ENCODE peak calls at places on chromosomes 3 and 15, in eight cellular contexts. One of them, this sample, is unnamed.

GRCh38 chr3:10581716-10582115 is 76.3 kb upstream of the ATP2B2 start:
- DNase-seq in H54: no peak
- DNase-seq in activated T-helper 1 cell treated with Interleukin-2 at 50 U/mL for 16 hours: no peak
- DNase-seq in NCI-H774: no peak
- DNase-seq in endodermal cell: no peak
- DNase-seq in HCEC 1CT: no peak
- DNase-seq in T-helper 1 cell: no peak
- DNase-seq in sigmoid colon: no peak
- DNase-seq in this sample: no peak

GRCh38 chr15:79640206-79640605 is 208.1 kb downstream of the MINAR1 start:
- DNase-seq in sigmoid colon: no peak
- DNase-seq in H54: peak; percentile 48
- DNase-seq in T-helper 1 cell: no peak
- DNase-seq in activated T-helper 1 cell treated with Interleukin-2 at 50 U/mL for 16 hours: no peak
- DNase-seq in HCEC 1CT: peak; percentile 91
- DNase-seq in NCI-H774: peak; percentile 29
- DNase-seq in endodermal cell: no peak
- DNase-seq in this sample: no peak

GRCh38 chr15:63276342-63277043 is 912 bp upstream of the APH1B start:
- DNase-seq in NCI-H774: no peak
- DNase-seq in T-helper 1 cell: no peak
- DNase-seq in activated T-helper 1 cell treated with Interleukin-2 at 50 U/mL for 16 hours: no peak
- DNase-seq in H54: no peak
- DNase-seq in endodermal cell: no peak
- DNase-seq in sigmoid colon: no peak
- DNase-seq in HCEC 1CT: no peak
- DNase-seq in this sample: no peak

GRCh38 chr3:71584216-71585061 is 911 bp upstream of the FOXP1 start:
- DNase-seq in HCEC 1CT: no peak
- DNase-seq in activated T-helper 1 cell treated with Interleukin-2 at 50 U/mL for 16 hours: no peak
- DNase-seq in endodermal cell: peak; percentile 76
- DNase-seq in H54: peak; percentile 22
- DNase-seq in sigmoid colon: peak; percentile 80
- DNase-seq in NCI-H774: no peak
- DNase-seq in T-helper 1 cell: no peak
- DNase-seq in this sample: no peak

GRCh38 chr3:197555281-197556261 is at the start of gene BDH1:
- DNase-seq in H54: no peak
- DNase-seq in HCEC 1CT: peak; percentile 5
- DNase-seq in NCI-H774: peak; percentile 77
- DNase-seq in sigmoid colon: no peak
- DNase-seq in activated T-helper 1 cell treated with Interleukin-2 at 50 U/mL for 16 hours: peak; percentile 45
- DNase-seq in endodermal cell: peak; percentile 87
- DNase-seq in T-helper 1 cell: peak; percentile 26
- DNase-seq in this sample: peak; percentile 80

GRCh38 chr3:29758108-29759020 is 477.5 kb downstream of the RBMS3 start:
- DNase-seq in sigmoid colon: no peak
- DNase-seq in endodermal cell: no peak
- DNase-seq in HCEC 1CT: peak; percentile 87
- DNase-seq in H54: no peak
- DNase-seq in activated T-helper 1 cell treated with Interleukin-2 at 50 U/mL for 16 hours: no peak
- DNase-seq in T-helper 1 cell: no peak
- DNase-seq in NCI-H774: no peak
- DNase-seq in this sample: no peak

GRCh38 chr3:37592328-37592727 is 269.4 kb upstream of the CTDSPL start:
- DNase-seq in activated T-helper 1 cell treated with Interleukin-2 at 50 U/mL for 16 hours: no peak
- DNase-seq in NCI-H774: no peak
- DNase-seq in sigmoid colon: no peak
- DNase-seq in T-helper 1 cell: no peak
- DNase-seq in H54: no peak
- DNase-seq in HCEC 1CT: no peak
- DNase-seq in endodermal cell: no peak
- DNase-seq in this sample: no peak

GRCh38 chr3:22129101-22129500 is 378.1 kb upstream of the ZNF385D start:
- DNase-seq in NCI-H774: no peak
- DNase-seq in HCEC 1CT: no peak
- DNase-seq in activated T-helper 1 cell treated with Interleukin-2 at 50 U/mL for 16 hours: no peak
- DNase-seq in T-helper 1 cell: no peak
- DNase-seq in H54: no peak
- DNase-seq in sigmoid colon: no peak
- DNase-seq in endodermal cell: no peak
- DNase-seq in this sample: no peak

GRCh38 chr3:135966875-135967274 is 1.3 kb downstream of the PPP2R3A start:
- DNase-seq in HCEC 1CT: no peak
- DNase-seq in endodermal cell: no peak
- DNase-seq in H54: no peak
- DNase-seq in NCI-H774: no peak
- DNase-seq in T-helper 1 cell: no peak
- DNase-seq in activated T-helper 1 cell treated with Interleukin-2 at 50 U/mL for 16 hours: no peak
- DNase-seq in sigmoid colon: no peak
- DNase-seq in this sample: no peak

GRCh38 chr3:10743366-10744097 is 72.5 kb upstream of the SLC6A11 start:
- DNase-seq in NCI-H774: no peak
- DNase-seq in H54: no peak
- DNase-seq in endodermal cell: no peak
- DNase-seq in activated T-helper 1 cell treated with Interleukin-2 at 50 U/mL for 16 hours: no peak
- DNase-seq in HCEC 1CT: no peak
- DNase-seq in sigmoid colon: no peak
- DNase-seq in T-helper 1 cell: no peak
- DNase-seq in this sample: no peak

GRCh38 chr15:84658080-84658787 is at the start of gene NMB:
- DNase-seq in HCEC 1CT: peak; percentile 72
- DNase-seq in endodermal cell: peak; percentile 96
- DNase-seq in H54: no peak
- DNase-seq in NCI-H774: peak; percentile 63
- DNase-seq in T-helper 1 cell: peak; percentile 82
- DNase-seq in sigmoid colon: peak; percentile 89
- DNase-seq in activated T-helper 1 cell treated with Interleukin-2 at 50 U/mL for 16 hours: peak; percentile 82
- DNase-seq in this sample: peak; percentile 95

GRCh38 chr3:13040381-13041074 is 32.7 kb downstream of the IQSEC1 start:
- DNase-seq in T-helper 1 cell: no peak
- DNase-seq in H54: no peak
- DNase-seq in activated T-helper 1 cell treated with Interleukin-2 at 50 U/mL for 16 hours: no peak
- DNase-seq in sigmoid colon: no peak
- DNase-seq in HCEC 1CT: no peak
- DNase-seq in endodermal cell: no peak
- DNase-seq in NCI-H774: no peak
- DNase-seq in this sample: peak; percentile 65

GRCh38 chr15:39124925-39125625 is 455.8 kb upstream of the THBS1 start:
- DNase-seq in T-helper 1 cell: no peak
- DNase-seq in H54: no peak
- DNase-seq in HCEC 1CT: peak; percentile 51
- DNase-seq in endodermal cell: no peak
- DNase-seq in NCI-H774: no peak
- DNase-seq in sigmoid colon: no peak
- DNase-seq in activated T-helper 1 cell treated with Interleukin-2 at 50 U/mL for 16 hours: no peak
- DNase-seq in this sample: no peak

GRCh38 chr3:4241595-4242170 is 61.5 kb upstream of the SETMAR start:
- DNase-seq in T-helper 1 cell: no peak
- DNase-seq in sigmoid colon: no peak
- DNase-seq in H54: no peak
- DNase-seq in endodermal cell: no peak
- DNase-seq in activated T-helper 1 cell treated with Interleukin-2 at 50 U/mL for 16 hours: no peak
- DNase-seq in HCEC 1CT: no peak
- DNase-seq in NCI-H774: no peak
- DNase-seq in this sample: no peak

GRCh38 chr15:42048821-42049200 is 28.0 kb upstream of the PLA2G4E start:
- DNase-seq in NCI-H774: no peak
- DNase-seq in H54: no peak
- DNase-seq in sigmoid colon: no peak
- DNase-seq in endodermal cell: peak; percentile 79
- DNase-seq in T-helper 1 cell: no peak
- DNase-seq in activated T-helper 1 cell treated with Interleukin-2 at 50 U/mL for 16 hours: no peak
- DNase-seq in HCEC 1CT: no peak
- DNase-seq in this sample: no peak

GRCh38 chr3:15989419-15989818 is 185.1 kb upstream of the GALNT15 start:
- DNase-seq in endodermal cell: no peak
- DNase-seq in activated T-helper 1 cell treated with Interleukin-2 at 50 U/mL for 16 hours: no peak
- DNase-seq in H54: no peak
- DNase-seq in NCI-H774: no peak
- DNase-seq in T-helper 1 cell: no peak
- DNase-seq in sigmoid colon: no peak
- DNase-seq in HCEC 1CT: no peak
- DNase-seq in this sample: no peak

GRCh38 chr15:25741253-25741575 is 121.9 kb downstream of the ATP10A start:
- DNase-seq in sigmoid colon: no peak
- DNase-seq in T-helper 1 cell: no peak
- DNase-seq in activated T-helper 1 cell treated with Interleukin-2 at 50 U/mL for 16 hours: no peak
- DNase-seq in HCEC 1CT: no peak
- DNase-seq in H54: no peak
- DNase-seq in endodermal cell: no peak
- DNase-seq in NCI-H774: no peak
- DNase-seq in this sample: peak; percentile 79

GRCh38 chr3:188021041-188021440 is 132.9 kb upstream of the LPP start:
- DNase-seq in endodermal cell: no peak
- DNase-seq in activated T-helper 1 cell treated with Interleukin-2 at 50 U/mL for 16 hours: no peak
- DNase-seq in H54: no peak
- DNase-seq in T-helper 1 cell: no peak
- DNase-seq in NCI-H774: no peak
- DNase-seq in sigmoid colon: no peak
- DNase-seq in HCEC 1CT: peak; percentile 9
- DNase-seq in this sample: no peak

GRCh38 chr15:20358781-20359414 is 182.7 kb downstream of the GOLGA6L6 start:
- DNase-seq in NCI-H774: no peak
- DNase-seq in endodermal cell: no peak
- DNase-seq in H54: no peak
- DNase-seq in T-helper 1 cell: no peak
- DNase-seq in sigmoid colon: no peak
- DNase-seq in HCEC 1CT: no peak
- DNase-seq in activated T-helper 1 cell treated with Interleukin-2 at 50 U/mL for 16 hours: no peak
- DNase-seq in this sample: no peak

GRCh38 chr15:66252411-66253295 is 897 bp downstream of the MEGF11 start:
- DNase-seq in sigmoid colon: peak; percentile 70
- DNase-seq in NCI-H774: peak; percentile 15
- DNase-seq in endodermal cell: peak; percentile 86
- DNase-seq in HCEC 1CT: peak; percentile 36
- DNase-seq in H54: peak; percentile 61
- DNase-seq in T-helper 1 cell: no peak
- DNase-seq in activated T-helper 1 cell treated with Interleukin-2 at 50 U/mL for 16 hours: peak; percentile 28
- DNase-seq in this sample: peak; percentile 76

GRCh38 chr3:127546970-127547733 is 43.4 kb downstream of the TPRA1 start:
- DNase-seq in NCI-H774: no peak
- DNase-seq in endodermal cell: peak; percentile 80
- DNase-seq in sigmoid colon: no peak
- DNase-seq in HCEC 1CT: no peak
- DNase-seq in T-helper 1 cell: no peak
- DNase-seq in activated T-helper 1 cell treated with Interleukin-2 at 50 U/mL for 16 hours: no peak
- DNase-seq in H54: no peak
- DNase-seq in this sample: no peak

GRCh38 chr3:115325539-115325938 is 178.5 kb upstream of the ZBTB20 start:
- DNase-seq in NCI-H774: no peak
- DNase-seq in T-helper 1 cell: no peak
- DNase-seq in HCEC 1CT: peak; percentile 30
- DNase-seq in endodermal cell: peak; percentile 90
- DNase-seq in sigmoid colon: no peak
- DNase-seq in activated T-helper 1 cell treated with Interleukin-2 at 50 U/mL for 16 hours: no peak
- DNase-seq in H54: peak; percentile 7
- DNase-seq in this sample: peak; percentile 44

GRCh38 chr15:23081271-23081670 is 41.9 kb upstream of the TUBGCP5 start:
- DNase-seq in T-helper 1 cell: no peak
- DNase-seq in HCEC 1CT: no peak
- DNase-seq in activated T-helper 1 cell treated with Interleukin-2 at 50 U/mL for 16 hours: no peak
- DNase-seq in NCI-H774: no peak
- DNase-seq in endodermal cell: no peak
- DNase-seq in H54: no peak
- DNase-seq in sigmoid colon: no peak
- DNase-seq in this sample: no peak

GRCh38 chr3:180358179-180358578 is 243.8 kb upstream of the TTC14 start:
- DNase-seq in T-helper 1 cell: no peak
- DNase-seq in endodermal cell: no peak
- DNase-seq in sigmoid colon: no peak
- DNase-seq in NCI-H774: no peak
- DNase-seq in H54: no peak
- DNase-seq in HCEC 1CT: peak; percentile 90
- DNase-seq in activated T-helper 1 cell treated with Interleukin-2 at 50 U/mL for 16 hours: no peak
- DNase-seq in this sample: no peak

GRCh38 chr3:51682079-51682478 is 11.0 kb downstream of the TEX264 start:
- DNase-seq in HCEC 1CT: peak; percentile 80
- DNase-seq in NCI-H774: peak; percentile 7
- DNase-seq in activated T-helper 1 cell treated with Interleukin-2 at 50 U/mL for 16 hours: peak; percentile 49
- DNase-seq in H54: peak; percentile 93
- DNase-seq in T-helper 1 cell: peak; percentile 32
- DNase-seq in endodermal cell: peak; percentile 93
- DNase-seq in sigmoid colon: peak; percentile 83
- DNase-seq in this sample: peak; percentile 86

GRCh38 chr3:64539451-64540196 is 148.2 kb downstream of the ADAMTS9 start:
- DNase-seq in H54: no peak
- DNase-seq in T-helper 1 cell: no peak
- DNase-seq in activated T-helper 1 cell treated with Interleukin-2 at 50 U/mL for 16 hours: no peak
- DNase-seq in NCI-H774: no peak
- DNase-seq in endodermal cell: no peak
- DNase-seq in HCEC 1CT: peak; percentile 77
- DNase-seq in sigmoid colon: peak; percentile 89
- DNase-seq in this sample: no peak

GRCh38 chr15:54307252-54307902 is 329.1 kb downstream of the UNC13C start:
- DNase-seq in HCEC 1CT: no peak
- DNase-seq in H54: no peak
- DNase-seq in sigmoid colon: no peak
- DNase-seq in endodermal cell: no peak
- DNase-seq in NCI-H774: no peak
- DNase-seq in activated T-helper 1 cell treated with Interleukin-2 at 50 U/mL for 16 hours: no peak
- DNase-seq in T-helper 1 cell: no peak
- DNase-seq in this sample: no peak

GRCh38 chr15:62816342-62817059 is 226.0 kb upstream of the TPM1 start:
- DNase-seq in NCI-H774: no peak
- DNase-seq in endodermal cell: no peak
- DNase-seq in activated T-helper 1 cell treated with Interleukin-2 at 50 U/mL for 16 hours: no peak
- DNase-seq in H54: no peak
- DNase-seq in HCEC 1CT: no peak
- DNase-seq in sigmoid colon: no peak
- DNase-seq in T-helper 1 cell: no peak
- DNase-seq in this sample: no peak

GRCh38 chr15:59550520-59550919 is 61.1 kb upstream of the GCNT3 start:
- DNase-seq in NCI-H774: no peak
- DNase-seq in H54: no peak
- DNase-seq in endodermal cell: no peak
- DNase-seq in T-helper 1 cell: no peak
- DNase-seq in HCEC 1CT: no peak
- DNase-seq in sigmoid colon: peak; percentile 20
- DNase-seq in activated T-helper 1 cell treated with Interleukin-2 at 50 U/mL for 16 hours: no peak
- DNase-seq in this sample: no peak

GRCh38 chr3:193357291-193357690 is 21.3 kb downstream of the ATP13A5 start:
- DNase-seq in activated T-helper 1 cell treated with Interleukin-2 at 50 U/mL for 16 hours: no peak
- DNase-seq in endodermal cell: no peak
- DNase-seq in NCI-H774: no peak
- DNase-seq in HCEC 1CT: no peak
- DNase-seq in H54: no peak
- DNase-seq in T-helper 1 cell: no peak
- DNase-seq in sigmoid colon: no peak
- DNase-seq in this sample: no peak

GRCh38 chr15:59436774-59437472 is 1.1 kb upstream of the FAM81A start:
- DNase-seq in H54: no peak
- DNase-seq in NCI-H774: no peak
- DNase-seq in endodermal cell: no peak
- DNase-seq in HCEC 1CT: no peak
- DNase-seq in activated T-helper 1 cell treated with Interleukin-2 at 50 U/mL for 16 hours: no peak
- DNase-seq in T-helper 1 cell: no peak
- DNase-seq in sigmoid colon: peak; percentile 65
- DNase-seq in this sample: peak; percentile 56

GRCh38 chr15:70318594-70318993 is 220.9 kb upstream of the TLE3 start:
- DNase-seq in T-helper 1 cell: no peak
- DNase-seq in sigmoid colon: no peak
- DNase-seq in NCI-H774: no peak
- DNase-seq in H54: no peak
- DNase-seq in activated T-helper 1 cell treated with Interleukin-2 at 50 U/mL for 16 hours: no peak
- DNase-seq in HCEC 1CT: no peak
- DNase-seq in endodermal cell: no peak
- DNase-seq in this sample: peak; percentile 35

GRCh38 chr3:126967386-126967785 is 15.5 kb upstream of the PLXNA1 start:
- DNase-seq in endodermal cell: no peak
- DNase-seq in H54: no peak
- DNase-seq in NCI-H774: no peak
- DNase-seq in sigmoid colon: no peak
- DNase-seq in HCEC 1CT: no peak
- DNase-seq in activated T-helper 1 cell treated with Interleukin-2 at 50 U/mL for 16 hours: no peak
- DNase-seq in T-helper 1 cell: no peak
- DNase-seq in this sample: no peak

GRCh38 chr3:117439812-117440211 is 730.2 kb downstream of the TUSC7 start:
- DNase-seq in sigmoid colon: no peak
- DNase-seq in H54: no peak
- DNase-seq in HCEC 1CT: no peak
- DNase-seq in T-helper 1 cell: no peak
- DNase-seq in endodermal cell: peak; percentile 59
- DNase-seq in NCI-H774: peak; percentile 60
- DNase-seq in activated T-helper 1 cell treated with Interleukin-2 at 50 U/mL for 16 hours: no peak
- DNase-seq in this sample: peak; percentile 22